ENCODE peak calls at places on chromosome 20, in four cellular contexts. A is NCI-H2029, F is Calu3, I is HL-60. U is an unnamed sample.

GRCh38 chr20:58676161-58676560 is 16.4 kb upstream of the NPEPL1 start:
- DNase-seq in A (no peak), F (no peak), I (no peak), U (no peak)

GRCh38 chr20:44154521-44155001 is 32.4 kb downstream of the JPH2 start:
- DNase-seq in A (no peak), F (no peak), I (no peak), U (no peak)

GRCh38 chr20:58293453-58293852 is 16.1 kb upstream of the RAB22A start:
- DNase-seq in A (peak; percentile 5), F (no peak), I (no peak), U (peak; percentile 77)

GRCh38 chr20:57507477-57507876 is 17.5 kb downstream of the CTCFL start:
- DNase-seq in A (peak; percentile 74), F (no peak), I (no peak), U (no peak)

GRCh38 chr20:53827996-53828672 is 234.5 kb upstream of the ZNF217 start:
- DNase-seq in A (no peak), F (no peak), I (no peak), U (no peak)

GRCh38 chr20:17615645-17616479 is 46.0 kb downstream of the DSTN start:
- DNase-seq in A (peak; percentile 17), F (no peak), I (peak; percentile 92), U (peak; percentile 38)

GRCh38 chr20:23021541-23021940 is 13.6 kb upstream of the SSTR4 start:
- DNase-seq in A (no peak), F (no peak), I (peak; percentile 55), U (peak; percentile 32)

GRCh38 chr20:19212524-19213502 is at the start of gene SLC24A3:
- DNase-seq in A (peak; percentile 55), F (peak; percentile 47), I (peak; percentile 53), U (peak; percentile 81)

GRCh38 chr20:62685781-62686555 is 22.7 kb upstream of the NTSR1 start:
- DNase-seq in A (peak; percentile 87), F (no peak), I (peak; percentile 97), U (no peak)

GRCh38 chr20:48984575-48985219 is 61.4 kb upstream of the CSE1L start:
- DNase-seq in A (no peak), F (no peak), I (no peak), U (no peak)

GRCh38 chr20:18430172-18430826 is 36.5 kb downstream of the DZANK1 start:
- DNase-seq in A (no peak), F (no peak), I (no peak), U (no peak)

GRCh38 chr20:12970372-12970821 is 38.4 kb upstream of the SPTLC3 start:
- DNase-seq in A (no peak), F (peak; percentile 13), I (no peak), U (peak; percentile 55)